ENCODE peak calls at places on chromosomes 5 and 9, in nine cellular contexts. U is RWPE1; Z is stimulated activated CD8-positive, alpha-beta memory T cell treated with anti-CD3 and anti-CD28 coated beads, Interleukin-2, amount 100 ng/mL, for 1 hour; V is HFFc6; Y is GM04504; W is activated naive CD4-positive, alpha-beta T cell treated with anti-CD3 and anti-CD28 coated beads, Interleukin-2, amount 50 U/mL, for 16 hours; J is AG04450; A is hippocampal formation; E is brain microvascular endothelial cell. S is an unnamed sample.

GRCh38 chr9:135590486-135591079 is 29.0 kb downstream of the PAEP start:
- DNase-seq in J (no peak), V (no peak), W (no peak), Y (no peak), A (no peak), Z (no peak), U (no peak), E (no peak), S (no peak)

GRCh38 chr5:52690236-52690685 is 97.5 kb upstream of the ITGA1 start:
- DNase-seq in W (no peak), E (no peak), V (no peak), J (no peak), Z (no peak), A (no peak), Y (no peak), U (no peak), S (no peak)

GRCh38 chr9:130835441-130836298 is 616 bp downstream of the ABL1 start:
- DNase-seq in J (no peak), E (no peak), V (no peak), Y (no peak), U (peak; percentile 55), A (peak; percentile 53), W (peak; percentile 50), Z (no peak), S (no peak)

GRCh38 chr5:104538835-104539234 is 976.2 kb upstream of the NUDT12 start:
- DNase-seq in U (no peak), Z (no peak), V (no peak), Y (no peak), W (no peak), A (no peak), E (no peak), J (no peak), S (no peak)

GRCh38 chr9:68931821-68932220 is 82.1 kb downstream of the PRKACG start:
- DNase-seq in V (no peak), A (no peak), Y (no peak), J (no peak), E (no peak), Z (no peak), W (no peak), U (no peak), S (no peak)

GRCh38 chr9:19552693-19553092 is 143.9 kb downstream of the ACER2 start:
- DNase-seq in U (no peak), A (no peak), J (no peak), Z (no peak), W (no peak), Y (no peak), E (no peak), V (no peak), S (no peak)

GRCh38 chr9:118522093-118523028 is 818.2 kb downstream of the TLR4 start:
- DNase-seq in J (no peak), E (peak; percentile 68), Z (no peak), Y (peak; percentile 37), A (no peak), U (peak; percentile 25), V (peak; percentile 48), W (no peak), S (peak; percentile 59)

GRCh38 chr9:74666625-74667316 is 169.6 kb downstream of the RORB start:
- DNase-seq in A (no peak), W (no peak), E (no peak), J (no peak), U (no peak), V (no peak), Z (no peak), Y (peak; percentile 8), S (no peak)

GRCh38 chr5:38853753-38854470 is 8.1 kb downstream of the OSMR start:
- DNase-seq in J (peak; percentile 39), Z (no peak), E (peak; percentile 90), Y (peak; percentile 85), V (peak; percentile 94), U (peak; percentile 83), W (no peak), A (no peak), S (peak; percentile 92)

GRCh38 chr5:154428208-154428607 is 17.6 kb upstream of the SAP30L start:
- DNase-seq in J (no peak), A (no peak), V (no peak), W (no peak), Y (no peak), Z (no peak), U (no peak), E (no peak), S (no peak)

GRCh38 chr9:126125177-126125576 is 201.5 kb upstream of the MVB12B start:
- DNase-seq in W (no peak), A (no peak), E (no peak), V (no peak), Y (no peak), U (no peak), J (no peak), Z (no peak), S (no peak)

GRCh38 chr5:3348576-3349535 is 246.8 kb upstream of the IRX1 start:
- DNase-seq in A (no peak), U (no peak), E (no peak), V (no peak), Y (no peak), W (no peak), Z (no peak), J (no peak), S (no peak)

GRCh38 chr9:129177791-129178578 is at the start of gene IER5L:
- DNase-seq in Y (peak; percentile 90), V (peak; percentile 95), W (peak; percentile 93), J (peak; percentile 88), U (peak; percentile 100), A (peak; percentile 94), E (peak; percentile 94), Z (peak; percentile 82), S (peak; percentile 95)

GRCh38 chr9:79471577-79472543 is 99.9 kb upstream of the TLE4 start:
- DNase-seq in E (peak; percentile 40), Y (no peak), Z (no peak), W (peak; percentile 13), A (peak; percentile 64), U (peak; percentile 26), J (no peak), V (peak; percentile 63), S (no peak)

GRCh38 chr9:105299190-105299854 is 54.9 kb downstream of the SLC44A1 start:
- DNase-seq in V (peak; percentile 87), Y (peak; percentile 70), U (peak; percentile 66), W (no peak), Z (no peak), E (peak; percentile 98), A (peak; percentile 31), J (peak; percentile 70), S (peak; percentile 92)

GRCh38 chr9:132639322-132639721 is 30.5 kb downstream of the DDX31 start:
- DNase-seq in Z (no peak), E (no peak), U (no peak), W (no peak), V (no peak), J (no peak), A (no peak), Y (no peak), S (no peak)

GRCh38 chr5:44246986-44247385 is 142.2 kb downstream of the FGF10 start:
- DNase-seq in A (no peak), W (no peak), E (no peak), J (no peak), U (no peak), Z (no peak), Y (no peak), V (no peak), S (no peak)

S was measured in RCC 7860.